ENCODE peak calls at places on chromosomes 7 and 10, in four cellular contexts. One of them, this sample, is unnamed.

GRCh38 chr10:6115411-6115800 is 26.6 kb downstream of the RBM17 start:
- DNase-seq in HepG2: no peak
- DNase-seq in K562: no peak
- DNase-seq in GM12878: no peak
- DNase-seq in this sample: no peak

GRCh38 chr7:155066417-155066950 is 3.6 kb upstream of the HTR5A start:
- DNase-seq in K562: no peak
- DNase-seq in HepG2: no peak
- DNase-seq in GM12878: no peak
- DNase-seq in this sample: peak; percentile 29

GRCh38 chr10:43985941-43986340 is 337.3 kb upstream of the ZNF32 start:
- DNase-seq in GM12878: no peak
- DNase-seq in HepG2: no peak
- DNase-seq in K562: no peak
- DNase-seq in this sample: no peak

GRCh38 chr7:95578299-95578855 is 17.9 kb downstream of the PDK4 start:
- DNase-seq in HepG2: no peak
- DNase-seq in K562: no peak
- DNase-seq in GM12878: no peak
- DNase-seq in this sample: no peak

GRCh38 chr7:37432240-37432917 is 16.3 kb downstream of the ELMO1 start:
- DNase-seq in K562: no peak
- DNase-seq in HepG2: no peak
- DNase-seq in GM12878: no peak
- DNase-seq in this sample: no peak

GRCh38 chr7:80288175-80289122 is 153.8 kb downstream of the GNAI1 start:
- DNase-seq in HepG2: peak; percentile 15
- DNase-seq in K562: no peak
- DNase-seq in GM12878: no peak
- DNase-seq in this sample: peak; percentile 36

GRCh38 chr10:46540412-46541016 is 15.9 kb downstream of the GPRIN2 start:
- DNase-seq in K562: no peak
- DNase-seq in HepG2: no peak
- DNase-seq in GM12878: no peak
- DNase-seq in this sample: no peak

GRCh38 chr7:134632937-134633540 is 13.6 kb upstream of the BPGM start:
- DNase-seq in GM12878: no peak
- DNase-seq in HepG2: peak; percentile 44
- DNase-seq in K562: peak; percentile 54
- DNase-seq in this sample: peak; percentile 76

GRCh38 chr10:113751116-113751728 is at the start of gene PLEKHS1:
- DNase-seq in HepG2: no peak
- DNase-seq in GM12878: no peak
- DNase-seq in K562: no peak
- DNase-seq in this sample: no peak

GRCh38 chr10:88565072-88565471 is 18.0 kb downstream of the RNLS start:
- DNase-seq in K562: no peak
- DNase-seq in GM12878: no peak
- DNase-seq in HepG2: no peak
- DNase-seq in this sample: peak; percentile 21

GRCh38 chr7:82036146-82036886 is 266.5 kb upstream of the HGF start:
- DNase-seq in HepG2: no peak
- DNase-seq in K562: no peak
- DNase-seq in GM12878: no peak
- DNase-seq in this sample: no peak

GRCh38 chr7:99008921-99009530 is 130.7 kb downstream of the TRRAP start:
- DNase-seq in HepG2: no peak
- DNase-seq in K562: no peak
- DNase-seq in GM12878: no peak
- DNase-seq in this sample: no peak

GRCh38 chr7:45573199-45573598 is 969 bp upstream of the ADCY1 start:
- DNase-seq in HepG2: no peak
- DNase-seq in GM12878: no peak
- DNase-seq in K562: no peak
- DNase-seq in this sample: no peak

GRCh38 chr7:152866125-152866524 is 106.6 kb downstream of the ACTR3B start:
- DNase-seq in K562: no peak
- DNase-seq in HepG2: no peak
- DNase-seq in GM12878: no peak
- DNase-seq in this sample: no peak

GRCh38 chr10:132157101-132157500 is 29.6 kb upstream of the DPYSL4 start:
- DNase-seq in HepG2: no peak
- DNase-seq in K562: no peak
- DNase-seq in GM12878: no peak
- DNase-seq in this sample: no peak

GRCh38 chr7:150330211-150330885 is 7.0 kb upstream of the ACTR3C start:
- DNase-seq in K562: peak; percentile 14
- DNase-seq in GM12878: no peak
- DNase-seq in HepG2: no peak
- DNase-seq in this sample: no peak

GRCh38 chr7:118648002-118648401 is 423.5 kb downstream of the ANKRD7 start:
- DNase-seq in K562: no peak
- DNase-seq in GM12878: no peak
- DNase-seq in HepG2: no peak
- DNase-seq in this sample: no peak

GRCh38 chr7:101308245-101309085 is 13.1 kb downstream of the IFT22 start:
- DNase-seq in GM12878: no peak
- DNase-seq in HepG2: peak; percentile 73
- DNase-seq in K562: peak; percentile 76
- DNase-seq in this sample: peak; percentile 95

GRCh38 chr7:128757203-128757602 is 18.0 kb downstream of the CALU start:
- DNase-seq in GM12878: no peak
- DNase-seq in HepG2: no peak
- DNase-seq in K562: no peak
- DNase-seq in this sample: no peak

GRCh38 chr7:117435475-117436043 is 8.3 kb upstream of the ASZ1 start:
- DNase-seq in K562: no peak
- DNase-seq in GM12878: peak; percentile 73
- DNase-seq in HepG2: no peak
- DNase-seq in this sample: no peak

GRCh38 chr10:125012851-125013528 is 71.1 kb downstream of the ZRANB1 start:
- DNase-seq in GM12878: no peak
- DNase-seq in K562: no peak
- DNase-seq in HepG2: no peak
- DNase-seq in this sample: no peak

GRCh38 chr10:123349203-123349602 is 195.0 kb downstream of the BUB3 start:
- DNase-seq in K562: no peak
- DNase-seq in HepG2: no peak
- DNase-seq in GM12878: no peak
- DNase-seq in this sample: no peak

GRCh38 chr10:37713642-37714041 is 143.8 kb downstream of the ZNF248 start:
- DNase-seq in K562: no peak
- DNase-seq in HepG2: no peak
- DNase-seq in GM12878: no peak
- DNase-seq in this sample: no peak

GRCh38 chr10:116769791-116770190 is 27.4 kb upstream of the HSPA12A start:
- DNase-seq in K562: no peak
- DNase-seq in HepG2: peak; percentile 32
- DNase-seq in GM12878: no peak
- DNase-seq in this sample: no peak

GRCh38 chr7:11427686-11428273 is 404.2 kb downstream of the THSD7A start:
- DNase-seq in GM12878: no peak
- DNase-seq in HepG2: peak; percentile 27
- DNase-seq in K562: peak; percentile 31
- DNase-seq in this sample: peak; percentile 81

GRCh38 chr7:12436896-12437535 is 33.4 kb upstream of the VWDE start:
- DNase-seq in HepG2: no peak
- DNase-seq in GM12878: no peak
- DNase-seq in K562: no peak
- DNase-seq in this sample: peak; percentile 72

GRCh38 chr10:29120216-29120615 is 168.7 kb upstream of the LYZL1 start:
- DNase-seq in K562: no peak
- DNase-seq in GM12878: no peak
- DNase-seq in HepG2: no peak
- DNase-seq in this sample: no peak

GRCh38 chr10:75982611-75983369 is 551.4 kb downstream of the LRMDA start:
- DNase-seq in HepG2: no peak
- DNase-seq in K562: no peak
- DNase-seq in GM12878: no peak
- DNase-seq in this sample: no peak

GRCh38 chr7:82166666-82167065 is 276.9 kb downstream of the CACNA2D1 start:
- DNase-seq in K562: no peak
- DNase-seq in GM12878: no peak
- DNase-seq in HepG2: no peak
- DNase-seq in this sample: no peak

GRCh38 chr10:12396093-12396492 is 46.7 kb downstream of the CAMK1D start:
- DNase-seq in GM12878: no peak
- DNase-seq in K562: no peak
- DNase-seq in HepG2: no peak
- DNase-seq in this sample: no peak

GRCh38 chr7:18903676-18904075 is 213.8 kb downstream of the TWIST1 start:
- DNase-seq in GM12878: no peak
- DNase-seq in HepG2: no peak
- DNase-seq in K562: no peak
- DNase-seq in this sample: no peak

GRCh38 chr10:51260376-51260775 is 186.1 kb downstream of the PRKG1 start:
- DNase-seq in K562: no peak
- DNase-seq in HepG2: no peak
- DNase-seq in GM12878: no peak
- DNase-seq in this sample: no peak

GRCh38 chr7:138325434-138325833 is 134.6 kb upstream of the TRIM24 start:
- DNase-seq in HepG2: no peak
- DNase-seq in GM12878: no peak
- DNase-seq in K562: no peak
- DNase-seq in this sample: no peak

GRCh38 chr7:47886412-47886811 is 61.9 kb downstream of the PKD1L1 start:
- DNase-seq in HepG2: no peak
- DNase-seq in K562: no peak
- DNase-seq in GM12878: no peak
- DNase-seq in this sample: no peak

GRCh38 chr7:130971297-130971696 is 237.3 kb upstream of the KLF14 start:
- DNase-seq in GM12878: no peak
- DNase-seq in HepG2: no peak
- DNase-seq in K562: no peak
- DNase-seq in this sample: no peak

GRCh38 chr7:47690902-47691558 is 109.1 kb upstream of the TNS3 start:
- DNase-seq in K562: no peak
- DNase-seq in HepG2: no peak
- DNase-seq in GM12878: no peak
- DNase-seq in this sample: no peak

GRCh38 chr10:100081075-100082001 is at the start of gene CPN1:
- DNase-seq in K562: no peak
- DNase-seq in GM12878: no peak
- DNase-seq in HepG2: no peak
- DNase-seq in this sample: no peak

GRCh38 chr7:1108264-1108920 is 20.5 kb downstream of the GPER1 start:
- DNase-seq in HepG2: no peak
- DNase-seq in K562: no peak
- DNase-seq in GM12878: no peak
- DNase-seq in this sample: no peak
- TF ChIP-seq JUNB in HepG2: no peak
- TF ChIP-seq JUNB in K562: no peak
- TF ChIP-seq JUNB in GM12878: no peak
- TF ChIP-seq JUNB in this sample: no peak

GRCh38 chr7:17408245-17408903 is 109.9 kb downstream of the AHR start:
- DNase-seq in GM12878: no peak
- DNase-seq in K562: no peak
- DNase-seq in HepG2: peak; percentile 92
- DNase-seq in this sample: no peak
- TF ChIP-seq POLR2AphosphoS5 in GM12878: no peak
- TF ChIP-seq POLR2AphosphoS5 in K562: no peak
- TF ChIP-seq POLR2AphosphoS5 in HepG2: no peak
- TF ChIP-seq POLR2AphosphoS5 in this sample: no peak

DNA sequence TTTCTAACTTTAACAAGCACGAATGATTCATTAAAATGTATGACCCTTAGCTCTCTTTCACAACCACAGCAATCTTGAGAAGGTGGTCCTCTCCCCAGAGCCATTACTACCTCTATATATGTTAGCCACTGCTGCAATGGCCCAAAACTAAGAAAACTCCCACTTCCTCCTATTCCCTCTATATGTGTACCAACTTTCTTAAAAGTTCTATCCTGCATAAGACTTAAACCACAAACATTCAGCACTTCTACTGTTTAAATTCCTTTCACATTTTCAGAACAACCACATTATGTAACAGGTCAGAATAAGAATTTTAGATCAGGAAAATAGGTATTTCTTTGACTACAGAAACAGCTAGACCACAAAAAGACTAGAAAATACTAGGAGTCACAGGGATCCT is 36.2 kb downstream of the WASL start:
- DNase-seq in HepG2: no peak
- DNase-seq in K562: no peak
- DNase-seq in GM12878: no peak
- DNase-seq in this sample: no peak
- TF ChIP-seq JUNB in HepG2: no peak
- TF ChIP-seq JUNB in K562: no peak
- TF ChIP-seq JUNB in GM12878: no peak
- TF ChIP-seq JUNB in this sample: no peak

GRCh38 chr10:17523917-17524316 is 69.5 kb upstream of the ST8SIA6 start:
- DNase-seq in GM12878: no peak
- DNase-seq in HepG2: peak; percentile 41
- DNase-seq in K562: no peak
- DNase-seq in this sample: no peak
- TF ChIP-seq POLR2AphosphoS5 in GM12878: no peak
- TF ChIP-seq POLR2AphosphoS5 in HepG2: no peak
- TF ChIP-seq POLR2AphosphoS5 in K562: no peak
- TF ChIP-seq POLR2AphosphoS5 in this sample: no peak

GRCh38 chr7:72334066-72334465 is 78.1 kb downstream of the CALN1 start:
- DNase-seq in HepG2: no peak
- DNase-seq in K562: peak; percentile 24
- DNase-seq in GM12878: no peak
- DNase-seq in this sample: peak; percentile 64
- TF ChIP-seq JUNB in HepG2: no peak
- TF ChIP-seq JUNB in K562: no peak
- TF ChIP-seq JUNB in GM12878: no peak
- TF ChIP-seq JUNB in this sample: no peak

GRCh38 chr10:121668336-121669009 is 70.2 kb upstream of the FGFR2 start:
- DNase-seq in HepG2: no peak
- DNase-seq in K562: no peak
- DNase-seq in GM12878: no peak
- DNase-seq in this sample: peak; percentile 64
- TF ChIP-seq POLR2AphosphoS5 in HepG2: no peak
- TF ChIP-seq POLR2AphosphoS5 in K562: no peak
- TF ChIP-seq POLR2AphosphoS5 in GM12878: no peak
- TF ChIP-seq POLR2AphosphoS5 in this sample: no peak

GRCh38 chr7:28964056-28964455 is 5.9 kb upstream of the TRIL start:
- DNase-seq in GM12878: no peak
- DNase-seq in K562: no peak
- DNase-seq in HepG2: no peak
- DNase-seq in this sample: no peak
- TF ChIP-seq JUNB in GM12878: no peak
- TF ChIP-seq JUNB in K562: no peak
- TF ChIP-seq JUNB in HepG2: no peak
- TF ChIP-seq JUNB in this sample: no peak

GRCh38 chr10:63713191-63714144 is 192.3 kb downstream of the REEP3 start:
- DNase-seq in HepG2: peak; percentile 9
- DNase-seq in K562: no peak
- DNase-seq in GM12878: no peak
- DNase-seq in this sample: peak; percentile 99
- TF ChIP-seq POLR2AphosphoS5 in HepG2: no peak
- TF ChIP-seq POLR2AphosphoS5 in K562: no peak
- TF ChIP-seq POLR2AphosphoS5 in GM12878: no peak
- TF ChIP-seq POLR2AphosphoS5 in this sample: peak; percentile 33

This sample was measured in GM23338.